ENCODE peak calls at places on chromosomes 13 and 19, in four cellular contexts. S is activated CD4-positive, alpha-beta T cell treated with anti-CD3 and anti-CD28 coated beads for 24 hours; T is anterior cingulate cortex; W is stimulated activated naive CD8-positive, alpha-beta T cell treated with anti-CD3 and anti-CD28 coated beads, Interleukin-15, amount 100 ng/mL, for 72 hours. P is an unnamed sample.

GRCh38 chr13:107867701-107868661 is 347.4 kb downstream of the LIG4 start:
- DNase-seq in W (peak; percentile 18), S (no peak), T (peak; percentile 49), P (no peak)

GRCh38 chr13:99196466-99197256 is 4.0 kb upstream of the UBAC2 start:
- DNase-seq in T (no peak), S (no peak), W (no peak), P (peak; percentile 2)

GRCh38 chr19:38619361-38620174 is 580 bp downstream of the EIF3K start:
- DNase-seq in S (no peak), W (no peak), T (no peak), P (no peak)

GRCh38 chr13:21762512-21762911 is 91.6 kb downstream of the FGF9 start:
- DNase-seq in T (no peak), W (no peak), S (no peak), P (no peak)

GRCh38 chr19:6161271-6161850 is 25.9 kb downstream of the ACSBG2 start:
- DNase-seq in S (peak; percentile 15), T (no peak), W (peak; percentile 81), P (no peak)

GRCh38 chr13:20462533-20462915 is 63.1 kb downstream of the CRYL1 start:
- DNase-seq in S (no peak), T (no peak), W (no peak), P (no peak)

GRCh38 chr19:38808741-38809140 is 4.0 kb downstream of the LGALS4 start:
- DNase-seq in W (no peak), S (no peak), T (no peak), P (no peak)

GRCh38 chr19:1450735-1451669 is 1.1 kb downstream of the APC2 start:
- DNase-seq in S (no peak), W (no peak), T (peak; percentile 38), P (no peak)

GRCh38 chr19:4366666-4367335 is 23.4 kb downstream of the MPND start:
- DNase-seq in T (no peak), W (no peak), S (no peak), P (no peak)

GRCh38 chr19:1748115-1748702 is 5.1 kb upstream of the ONECUT3 start:
- DNase-seq in S (no peak), T (no peak), W (no peak), P (no peak)

GRCh38 chr19:9673912-9674668 is 810 bp downstream of the ZNF562 start:
- DNase-seq in T (no peak), W (peak; percentile 65), S (peak; percentile 4), P (no peak)

GRCh38 chr13:48431431-48431830 is 18.5 kb upstream of the LPAR6 start:
- DNase-seq in W (no peak), S (no peak), T (no peak), P (no peak)

GRCh38 chr13:47175172-47175806 is 278.4 kb upstream of the HTR2A start:
- DNase-seq in S (no peak), W (no peak), T (no peak), P (no peak)

GRCh38 chr19:56637976-56638555 is 4.9 kb upstream of the SMIM17 start:
- DNase-seq in W (peak; percentile 46), T (peak; percentile 66), S (peak; percentile 18), P (no peak)